ENCODE peak calls at places on chromosomes 6 and 20, in eight cellular contexts. L is heart left ventricle, S is HepG2, N is GM12878, B is A549, X is HCT116, P is body of pancreas, G is K562. H is an unnamed sample.

GRCh38 chr6:15427360-15428070 is 181.6 kb downstream of the JARID2 start:
- ATAC-seq in B (no peak), S (no peak), X (no peak), N (no peak), P (no peak), L (no peak), G (no peak), H (no peak)

GRCh38 chr20:18615020-18615652 is 27.3 kb downstream of the DTD1 start:
- ATAC-seq in B (no peak), L (no peak), S (no peak), P (no peak), N (no peak), X (no peak), G (no peak), H (no peak)

GRCh38 chr6:11848852-11849731 is 70.5 kb upstream of the ADTRP start:
- ATAC-seq in S (no peak), X (no peak), P (no peak), N (no peak), G (peak; percentile 30), L (peak; percentile 52), B (no peak), H (no peak)

GRCh38 chr20:4157516-4157915 is 142.2 kb upstream of the RNF24 start:
- ATAC-seq in S (no peak), G (no peak), L (no peak), N (no peak), B (peak; percentile 0), P (no peak), X (no peak), H (no peak)

GRCh38 chr6:107794771-107795170 is 29.3 kb downstream of the SCML4 start:
- ATAC-seq in B (no peak), S (no peak), G (no peak), X (no peak), N (no peak), L (no peak), P (no peak), H (no peak)

GRCh38 chr6:161434921-161435411 is 161.1 kb upstream of the AGPAT4 start:
- ATAC-seq in P (peak; percentile 94), G (no peak), S (no peak), B (peak; percentile 81), N (no peak), L (peak; percentile 79), X (no peak), H (peak; percentile 80)

GRCh38 chr20:61397790-61398189 is 145.7 kb downstream of the CDH4 start:
- ATAC-seq in N (no peak), L (no peak), P (no peak), G (no peak), S (no peak), X (no peak), B (no peak), H (no peak)

GRCh38 chr6:154111025-154111424 is 72.0 kb downstream of the OPRM1 start:
- ATAC-seq in G (no peak), B (no peak), X (no peak), P (no peak), S (no peak), L (no peak), N (no peak), H (no peak)

GRCh38 chr6:166173292-166173951 is 5.8 kb upstream of the TBXT start:
- ATAC-seq in X (peak; percentile 93), L (no peak), G (peak; percentile 28), S (peak; percentile 63), N (peak; percentile 40), B (peak; percentile 60), P (peak; percentile 60), H (no peak)

GRCh38 chr6:105263685-105264298 is 84.0 kb upstream of the POPDC3 start:
- ATAC-seq in S (no peak), N (peak; percentile 80), G (no peak), P (no peak), X (no peak), L (no peak), B (no peak), H (no peak)

GRCh38 chr20:39943336-39943735 is 745.7 kb downstream of the MAFB start:
- ATAC-seq in N (no peak), B (no peak), X (no peak), G (no peak), P (no peak), S (no peak), L (no peak), H (no peak)

GRCh38 chr20:16115891-16116577 is 457.2 kb downstream of the KIF16B start:
- ATAC-seq in B (no peak), N (no peak), L (peak; percentile 84), X (no peak), P (no peak), S (no peak), G (no peak), H (no peak)

GRCh38 chr6:31541059-31541657 is 645 bp downstream of the DDX39B start:
- ATAC-seq in S (peak; percentile 5), B (peak; percentile 9), G (peak; percentile 70), X (no peak), L (peak; percentile 25), P (no peak), N (peak; percentile 55), H (no peak)

GRCh38 chr6:105345506-105345905 is 57.4 kb downstream of the PREP start:
- ATAC-seq in X (no peak), B (no peak), P (no peak), L (peak; percentile 80), N (no peak), G (no peak), S (no peak), H (no peak)

GRCh38 chr6:164838068-164838615 is 471.3 kb downstream of the C6orf118 start:
- ATAC-seq in G (no peak), B (no peak), X (no peak), L (no peak), P (no peak), N (no peak), S (no peak), H (no peak)

GRCh38 chr6:52108128-52108527 is 20.7 kb upstream of the PKHD1 start:
- ATAC-seq in P (no peak), G (no peak), B (no peak), L (no peak), X (no peak), N (no peak), S (no peak), H (no peak)

GRCh38 chr6:136582702-136583471 is 32.7 kb upstream of the MAP7 start:
- ATAC-seq in G (peak; percentile 72), N (peak; percentile 73), X (peak; percentile 62), B (peak; percentile 86), L (no peak), P (peak; percentile 76), S (no peak), H (peak; percentile 50)

GRCh38 chr6:111872521-111873177 is 603 bp downstream of the FYN start:
- ATAC-seq in X (peak; percentile 20), P (no peak), L (no peak), S (peak; percentile 2), G (peak; percentile 15), N (peak; percentile 15), B (no peak), H (peak; percentile 19)

GRCh38 chr6:111874030-111874425 is 776 bp upstream of the FYN start:
- ATAC-seq in N (no peak), L (no peak), S (no peak), X (no peak), P (no peak), B (no peak), G (no peak), H (no peak)

GRCh38 chr6:111871207-111871606 is 2.0 kb downstream of the FYN start:
- ATAC-seq in S (no peak), B (no peak), L (no peak), P (no peak), X (no peak), N (peak; percentile 29), G (no peak), H (no peak)

GRCh38 chr6:111871725-111872520 is 1.3 kb downstream of the FYN start:
- ATAC-seq in N (peak; percentile 5), L (peak; percentile 21), X (no peak), P (no peak), B (no peak), S (peak; percentile 47), G (peak; percentile 74), H (no peak)

GRCh38 chr6:111873178-111874029 is at the start of gene FYN:
- ATAC-seq in S (peak; percentile 99), N (peak; percentile 92), X (peak; percentile 96), P (peak; percentile 99), L (peak; percentile 100), B (peak; percentile 100), G (peak; percentile 99), H (peak; percentile 100)
- TF ChIP-seq POLR2A in S (no peak), N (peak; percentile 95), X (no peak), P (peak; percentile 22), L (peak; percentile 97), B (no peak), G (no peak), H (peak; percentile 73)

DNA sequence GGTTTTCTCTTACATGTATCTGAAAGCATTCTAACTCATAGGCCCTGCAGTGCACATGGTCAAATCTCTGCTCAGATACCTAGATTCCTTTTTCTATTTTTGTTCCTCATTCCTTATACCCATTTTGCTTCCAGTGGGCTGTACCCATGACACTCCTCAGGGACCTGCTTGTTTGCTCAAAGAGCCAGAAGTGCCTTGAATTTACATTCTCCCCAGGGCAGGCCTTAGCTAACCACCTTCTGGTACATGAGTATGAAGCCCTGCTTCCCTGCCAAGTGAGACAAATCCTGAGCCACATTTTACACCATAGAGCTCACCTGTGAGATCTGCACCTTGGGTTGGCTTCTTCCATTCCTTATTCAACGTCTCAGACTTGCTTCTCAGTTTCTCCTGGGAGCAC is 326.6 kb upstream of the SASH1 start:
- ATAC-seq in G (no peak), N (no peak), X (no peak), L (no peak), S (no peak), B (no peak), P (no peak), H (no peak)
- TF ChIP-seq CTCF in G (no peak), N (no peak), X (no peak), L (no peak), S (no peak), B (no peak), P (no peak), H (no peak)

GRCh38 chr6:89148016-89148750 is 2.3 kb downstream of the PM20D2 start:
- ATAC-seq in B (no peak), N (no peak), L (no peak), X (no peak), S (no peak), G (no peak), P (no peak), H (no peak)

GRCh38 chr6:89146748-89147715 is 1.2 kb downstream of the PM20D2 start:
- ATAC-seq in L (peak; percentile 37), P (peak; percentile 12), S (no peak), X (no peak), N (no peak), B (peak; percentile 21), G (no peak), H (no peak)

GRCh38 chr6:89144358-89145041 is 1.4 kb upstream of the PM20D2 start:
- ATAC-seq in B (no peak), G (no peak), N (peak; percentile 30), X (no peak), L (no peak), P (no peak), S (no peak), H (no peak)

GRCh38 chr6:89145461-89145961 is 344 bp upstream of the PM20D2 start:
- ATAC-seq in X (peak; percentile 47), G (peak; percentile 53), N (peak; percentile 75), B (peak; percentile 53), P (peak; percentile 16), L (no peak), S (peak; percentile 7), H (peak; percentile 33)

GRCh38 chr6:89145962-89146747 is at the start of gene PM20D2:
- ATAC-seq in X (peak; percentile 87), G (peak; percentile 92), S (peak; percentile 96), N (peak; percentile 84), P (peak; percentile 85), B (peak; percentile 95), L (peak; percentile 98), H (peak; percentile 87)
- TF ChIP-seq POLR2A in X (peak; percentile 85), G (no peak), S (peak; percentile 94), N (peak; percentile 86), P (peak; percentile 81), B (peak; percentile 82), L (peak; percentile 64), H (no peak)

GRCh38 chr6:117025310-117025709 is 148.3 kb downstream of the RFX6 start:
- ATAC-seq in B (no peak), P (no peak), N (no peak), L (no peak), S (no peak), G (no peak), X (no peak), H (no peak)
- TF ChIP-seq CTCF in B (no peak), P (no peak), N (no peak), L (no peak), S (no peak), G (no peak), X (no peak), H (no peak)

H was measured in gastroesophageal sphincter.